ENCODE peak calls at places on chromosome 9, in eight cellular contexts. M, A, L, T, B, E, Q and P are unnamed samples. For H3K36me3, the result is how much of the 10 kb centered on the place peaks cover.

GRCh38 chr9:92664394-92665152 is 5.4 kb downstream of the IPPK start:
- DNase-seq in M (no peak), A (peak), L (no peak), T (no peak), B (peak), E (no peak), Q (no peak), P (peak)

GRCh38 chr9:22052376-22052945 is 43.4 kb upstream of the CDKN2B start:
- DNase-seq in M (no peak), A (peak), L (peak), T (peak), B (peak), E (no peak), Q (peak), P (no peak)

GRCh38 chr9:18947772-18948391 is 85.1 kb downstream of the SAXO1 start:
- DNase-seq in M (no peak), A (no peak), L (no peak), T (peak), B (no peak), E (no peak), Q (no peak), P (no peak)

GRCh38 chr9:801399-802071 is 40.0 kb upstream of the DMRT1 start:
- DNase-seq in M (no peak), A (peak), L (no peak), T (no peak), B (peak), E (no peak), Q (peak), P (no peak)

GRCh38 chr9:96512240-96512639 is 62.3 kb downstream of the HABP4 start:
- DNase-seq in M (no peak), A (no peak), L (no peak), T (no peak), B (no peak), E (no peak), Q (no peak), P (no peak)

GRCh38 chr9:75658301-75658919 is 232.1 kb upstream of the PCSK5 start:
- DNase-seq in M (no peak), A (peak), L (no peak), T (no peak), B (peak), E (no peak), Q (no peak), P (no peak)

GRCh38 chr9:93950619-93951601 is 4.2 kb downstream of the BARX1 start:
- DNase-seq in M (no peak), A (no peak), L (peak), T (peak), B (peak), E (no peak), Q (peak), P (no peak)

GRCh38 chr9:93676310-93677054 is 100.1 kb downstream of the PHF2 start:
- DNase-seq in M (peak), A (no peak), L (no peak), T (peak), B (no peak), E (no peak), Q (no peak), P (no peak)

GRCh38 chr9:22041792-22042191 is 32.7 kb upstream of the CDKN2B start:
- DNase-seq in M (no peak), A (peak), L (peak), T (peak), B (peak), E (no peak), Q (peak), P (no peak)

GRCh38 chr9:2723666-2724065 is 6.4 kb downstream of the KCNV2 start:
- DNase-seq in M (no peak), A (no peak), L (no peak), T (no peak), B (no peak), E (no peak), Q (peak), P (no peak)

GRCh38 chr9:93010056-93010455 is 48.4 kb upstream of the SUSD3 start:
- DNase-seq in M (no peak), A (no peak), L (no peak), T (no peak), B (no peak), E (no peak), Q (no peak), P (no peak)

GRCh38 chr9:93302586-93303257 is 118.8 kb downstream of the WNK2 start:
- DNase-seq in M (peak), A (peak), L (peak), T (peak), B (peak), E (peak), Q (peak), P (peak)

GRCh38 chr9:95058795-95059386 is 258.6 kb downstream of the FANCC start:
- DNase-seq in M (no peak), A (peak), L (no peak), T (no peak), B (peak), E (no peak), Q (no peak), P (no peak)

GRCh38 chr9:131042666-131043065 is 33.7 kb downstream of the LAMC3 start:
- DNase-seq in M (no peak), A (no peak), L (no peak), T (no peak), B (no peak), E (no peak), Q (no peak), P (no peak)
- H3K27ac ChIP-seq in M (no peak), A (no peak), L (no peak), T (no peak), B (no peak), E (peak), Q (no peak), P (no peak)

GRCh38 chr9:135932656-135933055 is 25.3 kb upstream of the CAMSAP1 start:
- DNase-seq in M (peak), A (no peak), L (no peak), T (no peak), B (no peak), E (no peak), Q (no peak), P (peak)
- H3K36me3 ChIP-seq in M (under half), A (under half), L (under half), T (under half), B (under half), E (under half), Q (under half), P (under half)

GRCh38 chr9:128556915-128557634 is 4.7 kb downstream of the SPTAN1 start:
- DNase-seq in M (no peak), A (no peak), L (no peak), T (no peak), B (no peak), E (no peak), Q (peak), P (no peak)

GRCh38 chr9:128555180-128555721 is 2.9 kb downstream of the SPTAN1 start:
- DNase-seq in M (no peak), A (peak), L (peak), T (peak), B (peak), E (peak), Q (peak), P (no peak)

GRCh38 chr9:128558431-128559310 is 6.3 kb downstream of the SPTAN1 start:
- DNase-seq in M (peak), A (peak), L (peak), T (peak), B (peak), E (peak), Q (peak), P (peak)

GRCh38 chr9:128554155-128554862 is 1.9 kb downstream of the SPTAN1 start:
- DNase-seq in M (no peak), A (peak), L (peak), T (peak), B (peak), E (peak), Q (peak), P (no peak)

GRCh38 chr9:128556276-128556675 is 3.9 kb downstream of the SPTAN1 start:
- DNase-seq in M (no peak), A (no peak), L (peak), T (no peak), B (no peak), E (no peak), Q (no peak), P (no peak)
- H3K27ac ChIP-seq in M (no peak), A (no peak), L (peak), T (no peak), B (no peak), E (no peak), Q (peak), P (no peak)

GRCh38 chr9:138057726-138058125 is 180.1 kb downstream of the CACNA1B start:
- DNase-seq in M (peak), A (no peak), L (no peak), T (no peak), B (no peak), E (no peak), Q (no peak), P (no peak)
- H3K36me3 ChIP-seq in M (under half), A (under half), L (under half), T (under half), B (under half), E (under half), Q (under half), P (under half)

DNA sequence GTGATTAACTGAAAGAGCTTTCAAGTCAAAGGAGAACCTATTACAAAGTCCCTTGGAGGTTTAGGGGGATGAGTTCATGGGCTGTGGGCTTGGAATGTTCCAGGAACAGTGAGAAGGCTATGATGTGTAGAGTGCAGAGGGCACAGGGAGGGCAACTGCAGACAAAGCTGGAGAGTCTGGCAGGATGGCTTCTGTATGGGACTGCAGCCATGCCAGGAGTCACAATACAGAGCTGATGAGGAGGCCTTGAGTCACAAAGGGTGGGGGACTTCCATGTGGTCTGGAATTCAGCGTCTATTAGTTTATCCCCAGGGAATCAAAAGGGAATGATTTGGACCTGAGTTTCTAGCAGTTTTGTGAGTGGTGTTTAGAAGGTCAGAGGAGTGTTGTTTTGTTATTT is 14.4 kb upstream of the TEK start:
- DNase-seq in M (no peak), A (peak), L (peak), T (no peak), B (peak), E (peak), Q (peak), P (no peak)
- H3K27ac ChIP-seq in M (no peak), A (peak), L (peak), T (no peak), B (no peak), E (no peak), Q (peak), P (no peak)

GRCh38 chr9:110142868-110143866 is 64.8 kb downstream of the C9orf152 start:
- DNase-seq in M (no peak), A (no peak), L (peak), T (no peak), B (no peak), E (peak), Q (no peak), P (no peak)

GRCh38 chr9:110141118-110141797 is 66.7 kb downstream of the C9orf152 start:
- DNase-seq in M (peak), A (peak), L (peak), T (peak), B (peak), E (no peak), Q (peak), P (no peak)

GRCh38 chr9:110143969-110144545 is 63.9 kb downstream of the C9orf152 start:
- DNase-seq in M (no peak), A (no peak), L (no peak), T (no peak), B (no peak), E (peak), Q (peak), P (no peak)

GRCh38 chr9:110142253-110142652 is 65.7 kb downstream of the C9orf152 start:
- DNase-seq in M (no peak), A (no peak), L (no peak), T (no peak), B (no peak), E (no peak), Q (no peak), P (no peak)

DNA sequence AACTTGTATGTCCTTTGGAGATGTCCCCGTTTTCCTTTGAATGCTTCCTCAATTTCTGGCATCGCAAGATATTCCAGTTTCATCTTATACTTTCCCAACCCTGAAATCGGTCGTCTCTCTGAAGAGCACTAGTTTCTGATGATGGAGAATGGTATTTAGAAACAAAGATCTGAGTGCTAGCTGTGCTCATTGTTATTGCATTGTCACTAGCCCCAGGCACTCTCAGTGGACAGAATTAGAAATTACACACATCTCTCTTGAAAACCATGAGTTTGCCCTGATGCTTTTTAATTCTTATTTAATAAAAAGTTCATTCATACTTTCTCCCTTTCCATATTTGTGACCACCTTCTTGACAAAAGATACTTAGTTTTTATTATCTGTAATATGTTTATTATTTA is 67.7 kb downstream of the C9orf152 start:
- DNase-seq in M (no peak), A (no peak), L (peak), T (no peak), B (no peak), E (no peak), Q (peak), P (no peak)
- H3K36me3 ChIP-seq in M (under half), A (under half), L (under half), T (under half), B (under half), E (under half), Q (under half), P (under half)

GRCh38 chr9:104775574-104775936 is 11.6 kb downstream of the NIPSNAP3B start:
- DNase-seq in M (no peak), A (no peak), L (no peak), T (no peak), B (no peak), E (no peak), Q (no peak), P (no peak)
- H3K27ac ChIP-seq in M (no peak), A (no peak), L (no peak), T (peak), B (no peak), E (peak), Q (no peak), P (no peak)

DNA sequence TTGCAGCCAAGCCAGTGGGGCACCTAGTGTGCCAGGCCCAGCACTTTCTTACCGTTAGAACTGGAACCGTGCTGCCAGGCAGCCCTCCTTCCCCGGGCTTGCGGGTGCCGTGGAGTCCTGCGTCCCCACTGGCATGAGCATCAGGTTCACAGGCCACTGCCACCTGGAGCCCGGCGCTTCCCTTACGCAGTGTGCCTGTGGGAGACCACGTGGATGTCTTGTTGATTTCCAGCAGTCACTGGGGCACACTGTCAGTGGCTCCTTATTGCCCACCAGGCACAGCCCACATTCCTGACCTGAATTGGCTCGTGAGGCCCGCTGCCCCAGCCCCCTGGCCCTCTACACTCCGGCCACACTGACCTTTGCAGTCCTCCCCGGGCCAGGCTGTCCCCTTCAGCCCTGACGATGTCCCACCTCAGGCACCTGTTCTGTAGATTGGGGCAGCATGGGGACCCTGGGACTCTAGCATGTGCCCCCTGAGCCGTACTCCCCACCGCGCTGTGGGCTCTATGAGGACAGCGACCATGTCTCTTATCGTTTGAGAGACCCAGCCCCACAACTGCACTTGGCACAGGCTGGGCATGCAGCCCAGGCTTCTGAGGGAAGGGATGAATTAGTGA is 10.4 kb upstream of the CEL start:
- DNase-seq in M (peak), A (no peak), L (no peak), T (peak), B (no peak), E (no peak), Q (no peak), P (no peak)
- H3K36me3 ChIP-seq in M (under half), A (under half), L (under half), T (under half), B (under half), E (under half), Q (under half), P (under half)

GRCh38 chr9:69380301-69380700 is 55.3 kb downstream of the ENTREP1 start:
- DNase-seq in M (no peak), A (no peak), L (peak), T (no peak), B (no peak), E (no peak), Q (no peak), P (no peak)
- H3K27ac ChIP-seq in M (no peak), A (no peak), L (peak), T (no peak), B (no peak), E (peak), Q (no peak), P (no peak)

DNA sequence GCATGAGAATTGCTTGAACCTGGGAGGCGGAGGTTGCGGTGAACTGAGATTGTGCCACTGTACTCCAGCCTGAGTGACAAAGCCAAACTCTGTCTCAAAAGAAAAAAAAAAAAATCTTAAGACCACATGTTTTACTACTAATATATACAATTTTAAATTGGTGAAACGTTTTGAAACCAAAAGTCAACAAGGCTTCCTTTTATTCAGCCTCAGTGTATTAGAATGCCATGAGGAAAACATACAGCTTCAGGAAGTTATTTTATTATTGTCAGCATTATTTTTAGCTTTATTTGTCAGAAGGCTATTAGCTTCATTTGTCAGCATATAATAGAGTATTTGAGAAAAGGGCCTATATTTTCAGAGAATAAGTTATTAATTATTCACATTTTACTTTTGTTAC is 163.9 kb upstream of the SH3GL2 start:
- DNase-seq in M (no peak), A (no peak), L (no peak), T (no peak), B (no peak), E (no peak), Q (no peak), P (no peak)
- H3K36me3 ChIP-seq in M (under half), A (under half), L (under half), T (under half), B (under half), E (under half), Q (under half), P (under half)